ENCODE peak calls at places on chromosomes 3 and 15, in nine cellular contexts. One of them, this sample, is unnamed.

GRCh38 chr3:26369133-26369532 is 253.4 kb upstream of the LRRC3B start:
- DNase-seq in stimulated activated CD4-positive, alpha-beta T cell treated with anti-CD3 and anti-CD28 coated beads, Interleukin-1b, Interleukin-23, amount 100 ng/mL, for 4 hours: no peak
- DNase-seq in GM23338: peak; percentile 49
- DNase-seq in activated CD4-positive, alpha-beta T cell treated with anti-CD3 and anti-CD28 coated beads, Interleukin-2, amount 50 U/mL, for 1 hour: no peak
- DNase-seq in gastrocnemius medialis: no peak
- DNase-seq in CD8-positive, alpha-beta T cell: no peak
- DNase-seq in iPS DF 6.9: no peak
- DNase-seq in GM12878: no peak
- DNase-seq in activated CD4-positive, CD25-positive, alpha-beta regulatory T cell treated with anti-CD3 and anti-CD28 coated beads, Interleukin-2, amount 50 U/mL, for 72 hours: no peak
- DNase-seq in this sample: no peak

GRCh38 chr3:129651316-129652202 is 45.1 kb upstream of the PLXND1 start:
- DNase-seq in stimulated activated CD4-positive, alpha-beta T cell treated with anti-CD3 and anti-CD28 coated beads, Interleukin-1b, Interleukin-23, amount 100 ng/mL, for 4 hours: no peak
- DNase-seq in GM23338: peak; percentile 59
- DNase-seq in activated CD4-positive, alpha-beta T cell treated with anti-CD3 and anti-CD28 coated beads, Interleukin-2, amount 50 U/mL, for 1 hour: no peak
- DNase-seq in gastrocnemius medialis: no peak
- DNase-seq in CD8-positive, alpha-beta T cell: no peak
- DNase-seq in iPS DF 6.9: no peak
- DNase-seq in GM12878: no peak
- DNase-seq in activated CD4-positive, CD25-positive, alpha-beta regulatory T cell treated with anti-CD3 and anti-CD28 coated beads, Interleukin-2, amount 50 U/mL, for 72 hours: no peak
- DNase-seq in this sample: no peak

GRCh38 chr3:51408813-51409212 is 17.7 kb downstream of the RBM15B start:
- DNase-seq in stimulated activated CD4-positive, alpha-beta T cell treated with anti-CD3 and anti-CD28 coated beads, Interleukin-1b, Interleukin-23, amount 100 ng/mL, for 4 hours: no peak
- DNase-seq in GM23338: no peak
- DNase-seq in activated CD4-positive, alpha-beta T cell treated with anti-CD3 and anti-CD28 coated beads, Interleukin-2, amount 50 U/mL, for 1 hour: no peak
- DNase-seq in gastrocnemius medialis: no peak
- DNase-seq in CD8-positive, alpha-beta T cell: no peak
- DNase-seq in iPS DF 6.9: no peak
- DNase-seq in GM12878: no peak
- DNase-seq in activated CD4-positive, CD25-positive, alpha-beta regulatory T cell treated with anti-CD3 and anti-CD28 coated beads, Interleukin-2, amount 50 U/mL, for 72 hours: no peak
- DNase-seq in this sample: no peak

GRCh38 chr3:168618827-168619226 is 523.1 kb upstream of the GOLIM4 start:
- DNase-seq in stimulated activated CD4-positive, alpha-beta T cell treated with anti-CD3 and anti-CD28 coated beads, Interleukin-1b, Interleukin-23, amount 100 ng/mL, for 4 hours: no peak
- DNase-seq in GM23338: peak; percentile 56
- DNase-seq in activated CD4-positive, alpha-beta T cell treated with anti-CD3 and anti-CD28 coated beads, Interleukin-2, amount 50 U/mL, for 1 hour: no peak
- DNase-seq in gastrocnemius medialis: no peak
- DNase-seq in CD8-positive, alpha-beta T cell: no peak
- DNase-seq in iPS DF 6.9: no peak
- DNase-seq in GM12878: no peak
- DNase-seq in activated CD4-positive, CD25-positive, alpha-beta regulatory T cell treated with anti-CD3 and anti-CD28 coated beads, Interleukin-2, amount 50 U/mL, for 72 hours: no peak
- DNase-seq in this sample: no peak

GRCh38 chr3:52402706-52403270 is 42.1 kb downstream of the SEMA3G start:
- DNase-seq in stimulated activated CD4-positive, alpha-beta T cell treated with anti-CD3 and anti-CD28 coated beads, Interleukin-1b, Interleukin-23, amount 100 ng/mL, for 4 hours: no peak
- DNase-seq in GM23338: no peak
- DNase-seq in activated CD4-positive, alpha-beta T cell treated with anti-CD3 and anti-CD28 coated beads, Interleukin-2, amount 50 U/mL, for 1 hour: no peak
- DNase-seq in gastrocnemius medialis: no peak
- DNase-seq in CD8-positive, alpha-beta T cell: no peak
- DNase-seq in iPS DF 6.9: no peak
- DNase-seq in GM12878: no peak
- DNase-seq in activated CD4-positive, CD25-positive, alpha-beta regulatory T cell treated with anti-CD3 and anti-CD28 coated beads, Interleukin-2, amount 50 U/mL, for 72 hours: no peak
- DNase-seq in this sample: no peak

GRCh38 chr3:189563841-189564563 is 67.2 kb upstream of the TP63 start:
- DNase-seq in stimulated activated CD4-positive, alpha-beta T cell treated with anti-CD3 and anti-CD28 coated beads, Interleukin-1b, Interleukin-23, amount 100 ng/mL, for 4 hours: no peak
- DNase-seq in GM23338: no peak
- DNase-seq in activated CD4-positive, alpha-beta T cell treated with anti-CD3 and anti-CD28 coated beads, Interleukin-2, amount 50 U/mL, for 1 hour: no peak
- DNase-seq in gastrocnemius medialis: peak; percentile 3
- DNase-seq in CD8-positive, alpha-beta T cell: no peak
- DNase-seq in iPS DF 6.9: no peak
- DNase-seq in GM12878: peak; percentile 82
- DNase-seq in activated CD4-positive, CD25-positive, alpha-beta regulatory T cell treated with anti-CD3 and anti-CD28 coated beads, Interleukin-2, amount 50 U/mL, for 72 hours: no peak
- DNase-seq in this sample: no peak

GRCh38 chr3:53970656-53971055 is 79.0 kb upstream of the SELENOK start:
- DNase-seq in stimulated activated CD4-positive, alpha-beta T cell treated with anti-CD3 and anti-CD28 coated beads, Interleukin-1b, Interleukin-23, amount 100 ng/mL, for 4 hours: no peak
- DNase-seq in GM23338: peak; percentile 65
- DNase-seq in activated CD4-positive, alpha-beta T cell treated with anti-CD3 and anti-CD28 coated beads, Interleukin-2, amount 50 U/mL, for 1 hour: no peak
- DNase-seq in gastrocnemius medialis: no peak
- DNase-seq in CD8-positive, alpha-beta T cell: no peak
- DNase-seq in iPS DF 6.9: peak; percentile 13
- DNase-seq in GM12878: no peak
- DNase-seq in activated CD4-positive, CD25-positive, alpha-beta regulatory T cell treated with anti-CD3 and anti-CD28 coated beads, Interleukin-2, amount 50 U/mL, for 72 hours: no peak
- DNase-seq in this sample: no peak

GRCh38 chr15:69604050-69604378 is 151.4 kb downstream of the RPLP1 start:
- DNase-seq in stimulated activated CD4-positive, alpha-beta T cell treated with anti-CD3 and anti-CD28 coated beads, Interleukin-1b, Interleukin-23, amount 100 ng/mL, for 4 hours: no peak
- DNase-seq in GM23338: peak; percentile 59
- DNase-seq in activated CD4-positive, alpha-beta T cell treated with anti-CD3 and anti-CD28 coated beads, Interleukin-2, amount 50 U/mL, for 1 hour: no peak
- DNase-seq in gastrocnemius medialis: no peak
- DNase-seq in CD8-positive, alpha-beta T cell: no peak
- DNase-seq in iPS DF 6.9: peak; percentile 22
- DNase-seq in GM12878: no peak
- DNase-seq in activated CD4-positive, CD25-positive, alpha-beta regulatory T cell treated with anti-CD3 and anti-CD28 coated beads, Interleukin-2, amount 50 U/mL, for 72 hours: no peak
- DNase-seq in this sample: peak; percentile 57

GRCh38 chr15:101193063-101193712 is 58.7 kb downstream of the CHSY1 start:
- DNase-seq in stimulated activated CD4-positive, alpha-beta T cell treated with anti-CD3 and anti-CD28 coated beads, Interleukin-1b, Interleukin-23, amount 100 ng/mL, for 4 hours: no peak
- DNase-seq in GM23338: no peak
- DNase-seq in activated CD4-positive, alpha-beta T cell treated with anti-CD3 and anti-CD28 coated beads, Interleukin-2, amount 50 U/mL, for 1 hour: no peak
- DNase-seq in gastrocnemius medialis: no peak
- DNase-seq in CD8-positive, alpha-beta T cell: no peak
- DNase-seq in iPS DF 6.9: no peak
- DNase-seq in GM12878: no peak
- DNase-seq in activated CD4-positive, CD25-positive, alpha-beta regulatory T cell treated with anti-CD3 and anti-CD28 coated beads, Interleukin-2, amount 50 U/mL, for 72 hours: no peak
- DNase-seq in this sample: no peak

GRCh38 chr3:58025824-58026579 is 17.8 kb downstream of the FLNB start:
- DNase-seq in stimulated activated CD4-positive, alpha-beta T cell treated with anti-CD3 and anti-CD28 coated beads, Interleukin-1b, Interleukin-23, amount 100 ng/mL, for 4 hours: no peak
- DNase-seq in GM23338: no peak
- DNase-seq in activated CD4-positive, alpha-beta T cell treated with anti-CD3 and anti-CD28 coated beads, Interleukin-2, amount 50 U/mL, for 1 hour: no peak
- DNase-seq in gastrocnemius medialis: no peak
- DNase-seq in CD8-positive, alpha-beta T cell: no peak
- DNase-seq in iPS DF 6.9: no peak
- DNase-seq in GM12878: no peak
- DNase-seq in activated CD4-positive, CD25-positive, alpha-beta regulatory T cell treated with anti-CD3 and anti-CD28 coated beads, Interleukin-2, amount 50 U/mL, for 72 hours: no peak
- DNase-seq in this sample: peak; percentile 45

GRCh38 chr3:27844052-27844675 is 122.0 kb upstream of the EOMES start:
- DNase-seq in stimulated activated CD4-positive, alpha-beta T cell treated with anti-CD3 and anti-CD28 coated beads, Interleukin-1b, Interleukin-23, amount 100 ng/mL, for 4 hours: no peak
- DNase-seq in GM23338: no peak
- DNase-seq in activated CD4-positive, alpha-beta T cell treated with anti-CD3 and anti-CD28 coated beads, Interleukin-2, amount 50 U/mL, for 1 hour: no peak
- DNase-seq in gastrocnemius medialis: no peak
- DNase-seq in CD8-positive, alpha-beta T cell: no peak
- DNase-seq in iPS DF 6.9: no peak
- DNase-seq in GM12878: no peak
- DNase-seq in activated CD4-positive, CD25-positive, alpha-beta regulatory T cell treated with anti-CD3 and anti-CD28 coated beads, Interleukin-2, amount 50 U/mL, for 72 hours: no peak
- DNase-seq in this sample: no peak

GRCh38 chr3:5798809-5799208 is 611.3 kb downstream of the EDEM1 start:
- DNase-seq in stimulated activated CD4-positive, alpha-beta T cell treated with anti-CD3 and anti-CD28 coated beads, Interleukin-1b, Interleukin-23, amount 100 ng/mL, for 4 hours: no peak
- DNase-seq in GM23338: no peak
- DNase-seq in activated CD4-positive, alpha-beta T cell treated with anti-CD3 and anti-CD28 coated beads, Interleukin-2, amount 50 U/mL, for 1 hour: no peak
- DNase-seq in gastrocnemius medialis: no peak
- DNase-seq in CD8-positive, alpha-beta T cell: no peak
- DNase-seq in iPS DF 6.9: no peak
- DNase-seq in GM12878: no peak
- DNase-seq in activated CD4-positive, CD25-positive, alpha-beta regulatory T cell treated with anti-CD3 and anti-CD28 coated beads, Interleukin-2, amount 50 U/mL, for 72 hours: no peak
- DNase-seq in this sample: no peak

GRCh38 chr15:83174891-83175290 is 32.7 kb downstream of the HDGFL3 start:
- DNase-seq in stimulated activated CD4-positive, alpha-beta T cell treated with anti-CD3 and anti-CD28 coated beads, Interleukin-1b, Interleukin-23, amount 100 ng/mL, for 4 hours: no peak
- DNase-seq in GM23338: no peak
- DNase-seq in activated CD4-positive, alpha-beta T cell treated with anti-CD3 and anti-CD28 coated beads, Interleukin-2, amount 50 U/mL, for 1 hour: no peak
- DNase-seq in gastrocnemius medialis: no peak
- DNase-seq in CD8-positive, alpha-beta T cell: no peak
- DNase-seq in iPS DF 6.9: no peak
- DNase-seq in GM12878: no peak
- DNase-seq in activated CD4-positive, CD25-positive, alpha-beta regulatory T cell treated with anti-CD3 and anti-CD28 coated beads, Interleukin-2, amount 50 U/mL, for 72 hours: no peak
- DNase-seq in this sample: no peak

GRCh38 chr15:74826372-74826819 is at the start of gene CPLX3:
- DNase-seq in stimulated activated CD4-positive, alpha-beta T cell treated with anti-CD3 and anti-CD28 coated beads, Interleukin-1b, Interleukin-23, amount 100 ng/mL, for 4 hours: peak; percentile 43
- DNase-seq in GM23338: peak; percentile 69
- DNase-seq in activated CD4-positive, alpha-beta T cell treated with anti-CD3 and anti-CD28 coated beads, Interleukin-2, amount 50 U/mL, for 1 hour: peak; percentile 49
- DNase-seq in gastrocnemius medialis: no peak
- DNase-seq in CD8-positive, alpha-beta T cell: no peak
- DNase-seq in iPS DF 6.9: no peak
- DNase-seq in GM12878: no peak
- DNase-seq in activated CD4-positive, CD25-positive, alpha-beta regulatory T cell treated with anti-CD3 and anti-CD28 coated beads, Interleukin-2, amount 50 U/mL, for 72 hours: peak; percentile 64
- DNase-seq in this sample: peak; percentile 62